ENCODE peak calls at places on chromosome 16, in six cellular contexts. H is activated T-cell treated with anti-CD3 and anti-CD28 coated beads for 1 hour; D is activated CD4-positive, alpha-beta T cell treated with anti-CD3 and anti-CD28 coated beads, Interleukin-2, amount 50 U/mL, for 1 hour; V is NCI-H1417; J is NCI-H1436; C is hepatic stellate cell. Y is an unnamed sample.

GRCh38 chr16:4393243-4393606 is 21.6 kb downstream of the VASN start:
- DNase-seq in J (no peak), C (peak), D (no peak), V (no peak), H (no peak), Y (no peak)

GRCh38 chr16:31050280-31051030 is 17.1 kb downstream of the STX4 start:
- DNase-seq in C (no peak), D (no peak), V (no peak), J (no peak), H (no peak), Y (no peak)

GRCh38 chr16:84952335-84953050 is 58.8 kb downstream of the ZDHHC7 start:
- DNase-seq in D (peak), V (peak), J (peak), C (peak), H (peak), Y (peak)

GRCh38 chr16:11156401-11156800 is 99.6 kb downstream of the SOCS1 start:
- DNase-seq in J (no peak), C (no peak), D (no peak), V (no peak), H (no peak), Y (no peak)

GRCh38 chr16:77834600-77834963 is 46.2 kb downstream of the VAT1L start:
- DNase-seq in V (no peak), D (no peak), J (no peak), C (peak), H (no peak), Y (no peak)

GRCh38 chr16:55668337-55669281 is 12.8 kb downstream of the SLC6A2 start:
- DNase-seq in D (no peak), C (no peak), H (no peak), V (no peak), J (no peak), Y (no peak)

GRCh38 chr16:7086842-7087616 is 245.6 kb upstream of the RBFOX1 start:
- DNase-seq in V (no peak), H (no peak), J (peak), D (no peak), C (no peak), Y (no peak)

GRCh38 chr16:86219655-86220445 is 290.5 kb upstream of the FOXF1 start:
- DNase-seq in H (no peak), D (no peak), V (no peak), J (no peak), C (peak), Y (no peak)

GRCh38 chr16:74035816-74036215 is 260.8 kb upstream of the PSMD7 start:
- DNase-seq in J (no peak), D (no peak), V (peak), C (peak), H (no peak), Y (no peak)

GRCh38 chr16:57977418-57978069 is 6.6 kb upstream of the CNGB1 start:
- DNase-seq in V (no peak), D (no peak), H (no peak), C (no peak), J (no peak), Y (no peak)

GRCh38 chr16:10325783-10326543 is 59.9 kb upstream of the ATF7IP2 start:
- DNase-seq in D (no peak), H (no peak), V (no peak), C (no peak), J (no peak), Y (no peak)

Y was measured in T follicular helper cell.